ENCODE peak calls at places on chromosomes 7 and 10, in nine cellular contexts. S is Peyer's patch; H is heart left ventricle; C is fibroblast of lung; Q is GM12865; Z is fibroblast of pulmonary artery; D is CD8-positive, alpha-beta T cell; L is AG09309; U is AG04450. F is an unnamed sample.

GRCh38 chr10:51707392-51707791 is 8.0 kb upstream of the CSTF2T start:
- DNase-seq in S (no peak), H (no peak), C (no peak), Q (no peak), Z (no peak), D (no peak), L (no peak), U (no peak), F (no peak)

GRCh38 chr7:28102778-28103177 is 77.8 kb downstream of the JAZF1 start:
- DNase-seq in S (no peak), H (no peak), C (peak), Q (no peak), Z (peak), D (no peak), L (no peak), U (no peak), F (no peak)

GRCh38 chr7:116529250-116529649 is 4.4 kb downstream of the CAV1 start:
- DNase-seq in S (no peak), H (no peak), C (no peak), Q (no peak), Z (no peak), D (no peak), L (no peak), U (no peak), F (no peak)

GRCh38 chr7:72037494-72037893 is 374.6 kb downstream of the CALN1 start:
- DNase-seq in S (no peak), H (no peak), C (no peak), Q (no peak), Z (no peak), D (no peak), L (no peak), U (no peak), F (no peak)

GRCh38 chr10:4083509-4084003 is 298.5 kb upstream of the KLF6 start:
- DNase-seq in S (no peak), H (peak), C (peak), Q (no peak), Z (peak), D (no peak), L (no peak), U (no peak), F (no peak)

GRCh38 chr7:149825567-149826343 is 12.4 kb upstream of the ZNF862 start:
- DNase-seq in S (no peak), H (no peak), C (no peak), Q (no peak), Z (no peak), D (no peak), L (no peak), U (no peak), F (no peak)

GRCh38 chr10:124697837-124698559 is 46.2 kb downstream of the FAM53B start:
- DNase-seq in S (peak), H (no peak), C (no peak), Q (peak), Z (no peak), D (peak), L (no peak), U (no peak), F (no peak)

GRCh38 chr10:117734626-117735405 is 192.3 kb downstream of the EMX2 start:
- DNase-seq in S (no peak), H (no peak), C (no peak), Q (no peak), Z (no peak), D (no peak), L (no peak), U (no peak), F (no peak)

GRCh38 chr7:51326646-51327286 is 10.2 kb upstream of the COBL start:
- DNase-seq in S (no peak), H (no peak), C (no peak), Q (no peak), Z (no peak), D (no peak), L (no peak), U (no peak), F (no peak)

DNA sequence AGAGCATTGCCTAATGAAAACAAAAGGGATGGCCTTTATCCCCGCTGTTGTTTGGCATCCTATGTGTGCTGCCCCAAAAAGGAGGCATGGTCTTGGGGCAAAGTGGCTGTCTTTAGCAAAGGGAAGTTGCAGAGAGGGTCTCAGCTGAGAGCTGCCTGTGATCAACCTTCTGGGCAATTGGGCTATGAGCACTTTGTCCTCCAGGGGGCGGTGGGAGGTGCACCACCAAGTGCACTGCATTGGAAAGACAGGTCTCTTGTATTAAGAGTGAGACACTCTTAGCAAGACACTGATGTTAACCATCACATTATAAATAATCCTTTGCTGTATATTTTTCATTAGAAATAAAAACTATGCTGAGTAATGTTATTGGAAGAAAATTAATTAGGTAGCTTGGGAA is 314.8 kb downstream of the POM121L12 start:
- DNase-seq in S (no peak), H (peak), C (no peak), Q (no peak), Z (no peak), D (no peak), L (no peak), U (no peak), F (no peak)
- TF ChIP-seq CTCF in S (no peak), H (peak), C (no peak), Q (peak), Z (no peak), D (no peak), L (no peak), U (no peak), F (peak)

GRCh38 chr10:80203835-80204148 is 1.5 kb downstream of the ANXA11 start:
- DNase-seq in S (no peak), H (no peak), C (no peak), Q (no peak), Z (no peak), D (no peak), L (no peak), U (no peak), F (no peak)
- H3K4me3 ChIP-seq in S (peak), H (peak), C (peak), Q (peak), Z (peak), D (peak), L (peak), U (peak), F (peak)

GRCh38 chr7:107128217-107128616 is 40.6 kb upstream of the HBP1 start:
- DNase-seq in S (no peak), H (no peak), C (no peak), Q (no peak), Z (no peak), D (no peak), L (no peak), U (no peak), F (no peak)

GRCh38 chr7:107133396-107133795 is 35.4 kb upstream of the HBP1 start:
- DNase-seq in S (no peak), H (no peak), C (no peak), Q (no peak), Z (no peak), D (no peak), L (no peak), U (no peak), F (no peak)

GRCh38 chr7:107128748-107129147 is 40.1 kb upstream of the HBP1 start:
- DNase-seq in S (no peak), H (no peak), C (no peak), Q (no peak), Z (no peak), D (no peak), L (no peak), U (no peak), F (no peak)

GRCh38 chr7:107125475-107125874 is 43.3 kb upstream of the HBP1 start:
- DNase-seq in S (no peak), H (no peak), C (no peak), Q (no peak), Z (no peak), D (no peak), L (no peak), U (no peak), F (no peak)

GRCh38 chr7:107130487-107131220 is 38.1 kb upstream of the HBP1 start:
- DNase-seq in S (no peak), H (no peak), C (peak), Q (no peak), Z (no peak), D (no peak), L (no peak), U (no peak), F (no peak)
- TF ChIP-seq CTCF in S (no peak), H (no peak), C (peak), Q (peak), Z (peak), D (no peak), L (peak), U (peak), F (no peak)

DNA sequence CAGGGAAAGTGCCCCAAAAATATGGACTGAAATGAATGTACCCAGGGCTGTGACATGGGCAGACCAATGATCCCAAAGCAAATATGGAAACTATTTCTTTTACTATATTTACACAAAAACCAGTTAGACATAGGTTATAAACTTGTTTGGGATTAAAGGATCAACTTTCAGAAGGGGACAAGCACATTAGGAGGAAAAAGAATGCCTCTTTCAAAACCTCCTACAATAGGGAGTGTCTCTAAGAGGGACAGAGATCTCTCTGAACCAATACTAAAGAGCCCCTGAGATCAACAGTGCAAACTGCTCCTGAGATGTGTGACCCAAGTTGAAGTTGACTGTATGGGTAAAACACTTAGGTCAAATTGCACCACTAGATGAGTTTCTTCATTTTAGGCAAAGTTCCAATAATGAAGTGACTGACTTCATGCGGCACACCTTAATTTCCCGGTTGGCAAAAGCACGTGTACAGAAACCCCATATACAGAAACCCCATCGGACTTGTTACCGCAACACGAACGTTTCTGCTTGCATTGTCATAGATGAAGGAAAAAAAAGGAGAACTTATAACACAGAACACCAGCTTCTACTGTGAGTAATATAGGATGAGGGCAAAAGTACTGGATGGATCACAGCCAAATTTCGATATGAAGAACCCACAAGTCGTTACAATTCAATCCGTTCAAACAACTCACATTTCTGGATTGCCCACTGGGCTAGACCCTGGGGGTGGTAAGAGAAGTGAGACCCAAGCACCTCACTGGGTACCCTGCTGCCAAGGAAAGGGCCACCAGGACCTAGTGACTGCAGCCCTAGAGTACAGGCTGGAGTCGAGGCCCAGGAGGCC is 4.3 kb downstream of the SVIL start:
- DNase-seq in S (no peak), H (no peak), C (no peak), Q (no peak), Z (no peak), D (no peak), L (no peak), U (no peak), F (peak)
- H3K4me3 ChIP-seq in S (no peak), H (peak), C (no peak), Q (no peak), Z (no peak), D (no peak), L (no peak), U (no peak), F (peak)

DNA sequence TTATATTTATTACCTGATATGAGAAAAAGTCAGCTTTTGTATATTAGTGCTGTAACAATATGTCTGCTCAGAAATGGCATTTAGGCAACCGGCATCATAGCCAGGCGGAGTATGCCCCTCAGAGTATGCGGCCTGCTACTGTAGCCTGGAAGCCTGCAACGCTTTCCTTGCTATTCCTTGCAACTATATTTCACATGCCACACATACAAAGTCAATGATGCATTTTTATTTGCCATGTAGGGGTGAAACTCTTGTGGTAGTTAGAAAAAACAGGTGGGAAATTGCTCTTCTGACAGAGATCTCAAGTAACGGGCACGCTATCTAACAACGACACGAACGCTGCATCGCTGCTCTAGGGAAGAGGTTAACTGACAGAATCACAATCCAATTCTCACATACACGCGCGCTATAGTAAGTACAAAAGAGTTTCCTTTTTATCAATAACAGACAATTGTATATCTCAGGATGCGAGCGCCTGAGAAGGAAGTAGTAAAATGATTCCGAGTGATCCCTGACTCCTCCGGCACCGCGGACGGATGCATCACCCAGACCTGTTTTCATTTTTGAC is 5.9 kb downstream of the EBF3 start:
- DNase-seq in S (no peak), H (peak), C (no peak), Q (no peak), Z (peak), D (no peak), L (no peak), U (no peak), F (no peak)
- TF ChIP-seq CTCF in S (no peak), H (peak), C (peak), Q (no peak), Z (peak), D (no peak), L (no peak), U (peak), F (no peak)

DNA sequence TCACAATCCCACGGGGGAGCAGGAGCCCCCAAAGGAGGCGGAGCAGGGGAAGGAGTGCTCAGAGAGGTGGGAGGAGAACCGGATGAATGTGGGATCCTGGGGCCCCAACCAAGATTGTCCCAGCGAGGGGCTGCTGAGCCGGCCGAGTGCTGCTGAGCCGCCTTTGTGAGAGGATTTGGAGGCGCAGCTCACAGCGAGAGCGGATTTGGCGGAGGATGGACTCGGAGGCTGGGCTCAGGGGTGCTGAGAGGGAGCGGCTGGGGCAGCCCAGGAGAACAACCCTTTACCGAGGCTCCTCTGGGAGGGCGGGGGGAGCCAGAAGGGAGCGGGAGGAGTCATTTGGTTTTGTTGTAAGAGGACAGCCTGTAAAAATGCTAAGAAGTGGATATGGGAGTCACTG is 23.0 kb downstream of the GHRHR start:
- DNase-seq in S (no peak), H (no peak), C (no peak), Q (no peak), Z (no peak), D (no peak), L (no peak), U (no peak), F (no peak)
- H3K4me3 ChIP-seq in S (no peak), H (no peak), C (no peak), Q (no peak), Z (no peak), D (no peak), L (no peak), U (no peak), F (no peak)

GRCh38 chr10:93745411-93746065 is 12.2 kb upstream of the LGI1 start:
- DNase-seq in S (no peak), H (no peak), C (peak), Q (peak), Z (peak), D (no peak), L (no peak), U (no peak), F (no peak)
- TF ChIP-seq CTCF in S (peak), H (no peak), C (peak), Q (peak), Z (peak), D (no peak), L (peak), U (peak), F (peak)